ENCODE peak calls at places on chromosomes 6 and 20, in four cellular contexts. I, U, W and Y are unnamed samples.

GRCh38 chr6:129368076-129368475 is 341.9 kb downstream of the ARHGAP18 start:
- DNase-seq in I (no peak), U (no peak), W (no peak), Y (no peak)

GRCh38 chr20:32339116-32339515 is 19.0 kb upstream of the ASXL1 start:
- DNase-seq in W (no peak), U (no peak), I (no peak), Y (no peak)

GRCh38 chr6:5190467-5190866 is 70.3 kb downstream of the LYRM4 start:
- DNase-seq in U (peak), W (no peak), I (peak), Y (no peak)

GRCh38 chr6:49550413-49551125 is at the start of gene C6orf141:
- DNase-seq in W (peak), I (peak), U (peak), Y (peak)

GRCh38 chr20:44471481-44471882 is 4.2 kb upstream of the TTPAL start:
- DNase-seq in W (no peak), I (peak), U (peak), Y (no peak)

GRCh38 chr20:53337419-53338101 is 256.1 kb downstream of the ZNF217 start:
- DNase-seq in W (no peak), U (no peak), I (no peak), Y (no peak)

GRCh38 chr20:11144114-11144513 is 470.3 kb upstream of the JAG1 start:
- DNase-seq in U (no peak), I (peak), W (no peak), Y (no peak)

GRCh38 chr20:12838261-12838866 is 170.4 kb upstream of the SPTLC3 start:
- DNase-seq in I (no peak), W (no peak), U (peak), Y (no peak)

GRCh38 chr6:166999145-166999844 is at the start of gene CEP43:
- DNase-seq in I (peak), W (peak), U (peak), Y (peak)

GRCh38 chr6:38935051-38935450 is 113.5 kb upstream of the GLP1R start:
- DNase-seq in I (no peak), W (no peak), U (no peak), Y (no peak)

GRCh38 chr6:161141173-161141572 is 132.7 kb downstream of the AGPAT4 start:
- DNase-seq in U (no peak), I (peak), W (no peak), Y (no peak)

GRCh38 chr6:97925504-97925903 is 642.5 kb upstream of the MMS22L start:
- DNase-seq in W (no peak), I (peak), U (no peak), Y (no peak)

GRCh38 chr20:23477223-23477622 is 13.7 kb upstream of the CST8 start:
- DNase-seq in U (no peak), I (no peak), W (no peak), Y (no peak)

GRCh38 chr6:20688710-20689500 is 154.6 kb downstream of the CDKAL1 start:
- DNase-seq in U (no peak), I (peak), W (no peak), Y (peak)

GRCh38 chr6:5248302-5249098 is 12.2 kb downstream of the LYRM4 start:
- DNase-seq in U (no peak), I (no peak), W (no peak), Y (no peak)

GRCh38 chr20:50309764-50310672 is 119.4 kb downstream of the CEBPB start:
- DNase-seq in I (no peak), U (no peak), W (no peak), Y (no peak)

GRCh38 chr6:16991981-16992629 is 109.7 kb upstream of the STMND1 start:
- DNase-seq in I (no peak), U (no peak), W (no peak), Y (no peak)

GRCh38 chr20:15945301-15945700 is 627.9 kb downstream of the KIF16B start:
- DNase-seq in I (peak), W (no peak), U (no peak), Y (no peak)

GRCh38 chr20:38057351-38057972 is 23.9 kb downstream of the RPRD1B start:
- DNase-seq in U (peak), W (peak), I (peak), Y (peak)

GRCh38 chr6:98877250-98877649 is 42.9 kb downstream of the POU3F2 start:
- DNase-seq in W (no peak), I (peak), U (no peak), Y (no peak)

GRCh38 chr6:17086469-17086868 is 15.4 kb upstream of the STMND1 start:
- DNase-seq in I (peak), U (peak), W (peak), Y (peak)

GRCh38 chr6:33271098-33271607 is 523 bp downstream of the VPS52 start:
- DNase-seq in I (no peak), W (no peak), U (no peak), Y (no peak)

GRCh38 chr6:134245041-134245440 is 72.9 kb downstream of the SGK1 start:
- DNase-seq in W (no peak), U (peak), I (peak), Y (no peak)

GRCh38 chr6:163814494-163815364 is 400.2 kb downstream of the QKI start:
- DNase-seq in U (peak), I (peak), W (no peak), Y (no peak)
- TF ChIP-seq CTCF in U (no peak), I (no peak), W (no peak), Y (no peak)

GRCh38 chr6:106910999-106911949 is 63.3 kb downstream of the CD24 start:
- DNase-seq in U (peak), I (no peak), W (no peak), Y (no peak)
- TF ChIP-seq CTCF in U (no peak), I (no peak), W (no peak), Y (no peak)

GRCh38 chr6:44053106-44053756 is 74.0 kb downstream of the MRPL14 start:
- DNase-seq in W (no peak), U (no peak), I (no peak), Y (no peak)

GRCh38 chr6:44053760-44054556 is 73.3 kb downstream of the MRPL14 start:
- DNase-seq in W (no peak), I (no peak), U (no peak), Y (no peak)

GRCh38 chr6:44056392-44057237 is 70.6 kb downstream of the MRPL14 start:
- DNase-seq in W (no peak), I (no peak), U (no peak), Y (no peak)

GRCh38 chr6:44052419-44053011 is 74.7 kb downstream of the MRPL14 start:
- DNase-seq in I (peak), U (peak), W (no peak), Y (no peak)

GRCh38 chr6:44054635-44055559 is 72.4 kb downstream of the MRPL14 start:
- DNase-seq in I (no peak), U (no peak), W (no peak), Y (no peak)
- TF ChIP-seq CTCF in I (no peak), U (no peak), W (no peak), Y (no peak)

GRCh38 chr6:11460001-11460668 is 77.4 kb upstream of the TMEM170B start:
- DNase-seq in U (peak), W (no peak), I (peak), Y (no peak)
- TF ChIP-seq CTCF in U (no peak), W (no peak), I (peak), Y (peak)

DNA sequence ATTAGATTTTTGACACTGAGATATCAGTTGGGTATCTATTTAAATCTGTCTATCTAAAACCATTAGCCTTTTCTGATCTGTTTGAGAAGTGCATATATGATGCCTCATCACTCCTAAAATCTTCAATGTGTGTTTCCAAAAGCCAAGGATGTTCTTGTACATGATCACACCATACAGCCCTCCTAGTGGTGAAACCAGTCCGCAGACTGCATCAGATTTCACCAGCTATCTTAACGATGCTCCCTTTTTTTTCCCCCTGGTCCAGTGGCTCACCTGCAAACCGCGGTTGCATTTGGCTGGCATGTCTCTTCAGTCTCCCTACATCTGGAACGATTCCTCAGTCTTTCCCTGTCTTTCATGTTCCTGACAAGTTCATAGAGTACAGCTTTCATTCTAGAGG is 4.0 kb downstream of the KIZ start:
- DNase-seq in W (no peak), U (no peak), I (no peak), Y (no peak)
- TF ChIP-seq CTCF in W (no peak), U (no peak), I (no peak), Y (no peak)

DNA sequence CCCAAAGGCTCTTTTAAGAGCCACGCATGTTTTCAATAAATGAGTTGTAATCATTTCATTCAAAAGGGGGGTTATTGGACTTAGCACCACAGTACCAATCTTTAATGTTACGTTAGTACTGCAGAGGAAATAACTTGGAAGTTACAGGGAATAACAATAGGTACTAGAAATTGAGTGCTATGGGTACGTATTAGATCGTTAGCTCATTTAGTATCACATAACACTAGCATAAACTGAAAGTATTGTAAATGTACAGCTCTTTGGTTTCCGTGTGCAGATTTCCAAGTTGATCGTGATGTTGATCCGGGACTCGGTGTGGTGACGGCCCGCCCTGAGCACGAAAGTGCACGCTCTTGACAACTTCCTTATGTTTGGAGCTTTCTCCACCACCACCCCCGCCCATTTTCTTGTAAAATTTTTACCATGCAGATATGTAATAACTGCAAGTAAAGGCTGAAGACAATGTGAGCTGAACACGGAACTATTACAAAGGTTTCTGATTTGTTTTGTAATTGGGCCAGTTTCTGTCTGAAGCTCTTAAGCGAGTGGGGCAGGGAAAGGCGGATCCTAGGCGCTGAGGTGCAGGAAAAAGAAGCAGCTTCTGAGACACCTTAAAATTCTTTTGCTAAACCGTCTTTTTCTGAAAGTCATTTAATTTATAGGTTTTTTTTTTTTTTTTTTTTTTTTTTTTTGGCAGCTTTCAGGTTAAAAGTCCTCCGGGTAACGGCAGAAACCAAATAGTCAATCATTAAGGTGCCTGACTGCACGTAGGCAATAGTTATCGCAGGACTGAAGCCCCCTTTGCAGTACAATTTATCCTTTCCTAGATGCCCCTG is 71.6 kb downstream of the HFE start:
- DNase-seq in U (peak), I (peak), W (peak), Y (no peak)
- TF ChIP-seq CTCF in U (no peak), I (no peak), W (no peak), Y (no peak)

GRCh38 chr6:138403801-138404665 is at the start of gene HEBP2:
- DNase-seq in U (peak), W (peak), I (peak), Y (peak)

GRCh38 chr6:138402833-138403187 is 1.2 kb upstream of the HEBP2 start:
- DNase-seq in W (no peak), I (no peak), U (no peak), Y (no peak)

GRCh38 chr6:138404666-138405337 is 779 bp downstream of the HEBP2 start:
- DNase-seq in I (peak), W (peak), U (no peak), Y (no peak)

GRCh38 chr6:138401960-138402832 is 1.8 kb upstream of the HEBP2 start:
- DNase-seq in W (no peak), I (no peak), U (no peak), Y (no peak)

DNA sequence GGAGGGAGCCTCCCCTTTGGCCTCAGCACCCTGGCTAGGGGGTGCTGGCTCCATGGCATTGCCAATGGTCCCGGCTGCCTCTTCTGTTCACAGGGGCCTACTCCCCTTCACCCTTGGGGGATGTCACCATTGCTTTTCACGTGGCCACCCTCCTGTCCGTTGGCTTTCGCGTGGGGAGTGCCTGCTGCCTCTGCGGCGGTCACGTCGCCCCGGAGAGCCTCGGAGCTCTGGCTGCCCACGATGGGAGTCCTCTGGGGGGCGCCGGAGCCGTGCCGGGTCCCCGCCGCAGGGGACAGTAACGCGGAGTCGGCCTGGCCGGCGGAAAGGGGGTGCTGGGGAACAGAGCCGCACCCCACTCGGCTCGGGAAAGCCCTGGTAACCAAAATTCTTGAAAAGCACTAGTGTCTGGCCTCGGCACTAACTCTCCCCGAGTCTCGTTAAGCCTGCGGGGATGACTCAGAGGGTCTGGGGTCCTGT is 661 bp upstream of the HEBP2 start:
- DNase-seq in W (peak), I (peak), U (peak), Y (peak)
- TF ChIP-seq CTCF in W (no peak), I (no peak), U (no peak), Y (peak)